ENCODE peak calls at places on chromosome 11, in four cellular contexts. M is GM23248, V is neural progenitor cell, D is HCT116. P is an unnamed sample.

GRCh38 chr11:126782810-126783209 is 217.8 kb downstream of the KIRREL3 start:
- DNase-seq in M (no peak), V (no peak), D (no peak), P (no peak)

GRCh38 chr11:102592634-102593581 is 32.2 kb downstream of the MMP20 start:
- DNase-seq in D (peak; percentile 64), V (peak; percentile 58), M (peak; percentile 50), P (peak; percentile 71)

GRCh38 chr11:64103377-64103985 is 62.4 kb downstream of the MACROD1 start:
- DNase-seq in D (no peak), V (peak; percentile 61), M (no peak), P (no peak)

GRCh38 chr11:126484266-126484665 is 128.8 kb downstream of the ST3GAL4 start:
- DNase-seq in D (no peak), M (peak; percentile 69), V (no peak), P (peak; percentile 84)

GRCh38 chr11:1042626-1043562 is 6.4 kb upstream of the MUC6 start:
- DNase-seq in D (no peak), M (no peak), V (no peak), P (no peak)

GRCh38 chr11:12686246-12687060 is 12.2 kb downstream of the TEAD1 start:
- DNase-seq in V (no peak), M (peak; percentile 62), D (no peak), P (peak; percentile 39)

GRCh38 chr11:128365044-128365443 is 222.3 kb downstream of the ETS1 start:
- DNase-seq in V (peak; percentile 51), D (no peak), M (peak; percentile 81), P (peak; percentile 62)

GRCh38 chr11:10990637-10991036 is 132.8 kb upstream of the ZBED5 start:
- DNase-seq in M (peak; percentile 70), V (no peak), D (no peak), P (peak; percentile 55)

GRCh38 chr11:130798280-130798679 is 118.0 kb downstream of the SNX19 start:
- DNase-seq in M (peak; percentile 97), V (no peak), D (no peak), P (peak; percentile 99)

GRCh38 chr11:69212121-69213110 is 56.7 kb downstream of the SMIM38 start:
- DNase-seq in V (peak; percentile 34), M (no peak), D (no peak), P (no peak)

GRCh38 chr11:119872911-119873310 is 143.9 kb upstream of the NECTIN1 start:
- DNase-seq in D (no peak), M (no peak), V (no peak), P (no peak)

GRCh38 chr11:60221706-60222105 is 21.2 kb downstream of the MS4A4E start:
- DNase-seq in V (no peak), M (no peak), D (no peak), P (no peak)

GRCh38 chr11:130390071-130390758 is 38.2 kb downstream of the ADAMTS8 start:
- DNase-seq in D (peak; percentile 24), M (peak; percentile 85), V (no peak), P (peak; percentile 78)

GRCh38 chr11:121194731-121195596 is 93.9 kb downstream of the TECTA start:
- DNase-seq in V (peak; percentile 74), D (peak; percentile 63), M (peak; percentile 60), P (peak; percentile 91)
- TF ChIP-seq EZH2phosphoT487 in V (no peak), D (no peak), M (no peak), P (no peak)

GRCh38 chr11:66835762-66836405 is 7.4 kb upstream of the RCE1 start:
- DNase-seq in V (no peak), D (no peak), M (peak; percentile 47), P (no peak)
- H3K4me2 ChIP-seq in V (no peak overlapping the region), D (no peak overlapping the region), M (peak overlapping the region; percentile 11), P (no peak overlapping the region)

DNA sequence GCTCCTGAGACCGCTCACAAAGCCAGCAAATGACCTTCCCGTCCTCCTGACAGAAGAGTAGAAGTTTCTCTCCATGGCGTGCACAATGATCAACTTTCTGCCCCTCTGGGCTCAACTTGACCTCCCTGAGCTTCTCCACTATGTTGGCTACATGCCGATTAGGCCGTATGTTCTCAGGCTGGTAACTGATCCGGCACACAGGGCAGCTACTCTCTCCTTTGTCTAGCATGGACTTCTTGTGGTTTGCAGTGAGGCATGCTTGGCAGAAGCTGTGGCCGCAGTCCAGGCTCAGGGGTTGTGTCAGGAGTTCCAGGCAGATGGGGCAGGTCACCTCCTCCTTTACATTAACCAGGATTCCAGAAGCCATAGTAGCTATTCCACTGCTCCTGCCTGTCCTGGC is 5.1 kb downstream of the TRIM5 start:
- DNase-seq in D (no peak), V (no peak), M (no peak), P (no peak)
- H3K9ac ChIP-seq in D (no peak overlapping the region), V (no peak overlapping the region), M (no peak overlapping the region), P (no peak overlapping the region)

GRCh38 chr11:9739108-9739507 is 75.2 kb downstream of the SWAP70 start:
- DNase-seq in V (no peak), D (no peak), M (no peak), P (no peak)

GRCh38 chr11:9738126-9738525 is 74.2 kb downstream of the SWAP70 start:
- DNase-seq in D (no peak), M (no peak), V (no peak), P (no peak)

GRCh38 chr11:9738700-9739099 is 74.8 kb downstream of the SWAP70 start:
- DNase-seq in V (no peak), D (no peak), M (no peak), P (no peak)

GRCh38 chr11:9741260-9741659 is 77.4 kb downstream of the SWAP70 start:
- DNase-seq in V (no peak), M (no peak), D (no peak), P (no peak)

DNA sequence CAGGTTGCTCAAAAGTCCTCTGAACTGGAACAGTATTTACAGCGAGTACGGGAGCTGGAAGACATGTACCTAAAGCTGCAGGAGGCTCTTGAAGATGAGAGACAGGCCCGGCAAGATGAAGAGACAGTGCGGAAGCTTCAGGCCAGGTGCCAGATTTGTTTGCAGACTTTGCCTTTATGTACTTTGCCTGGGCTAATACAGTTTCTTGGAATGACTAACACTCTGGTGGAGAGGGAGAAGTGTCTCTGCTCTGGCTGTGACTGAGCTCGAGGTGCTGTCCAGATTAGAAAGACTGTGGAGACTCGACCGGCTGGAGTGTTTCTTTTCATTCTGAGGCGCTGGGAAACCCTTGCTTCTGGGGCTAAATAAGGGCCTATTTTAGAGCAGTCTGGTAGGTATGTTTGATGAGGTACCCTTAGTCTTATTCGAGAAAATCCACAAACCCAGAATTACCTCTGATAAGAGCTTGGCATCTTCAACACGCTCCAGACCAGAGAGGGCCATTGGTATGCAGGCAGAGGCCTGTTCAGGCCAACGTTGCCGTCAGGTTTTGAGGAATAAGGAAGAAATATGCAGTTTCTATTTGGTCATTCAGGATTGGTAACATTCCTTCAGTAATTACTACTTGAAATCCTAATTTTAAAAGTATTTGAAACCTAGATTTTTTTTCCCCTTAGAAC is 76.5 kb downstream of the SWAP70 start:
- DNase-seq in V (no peak), M (no peak), D (no peak), P (peak; percentile 70)
- TF ChIP-seq EZH2phosphoT487 in V (no peak), M (no peak), D (no peak), P (no peak)

GRCh38 chr11:67441731-67442401 is 1.4 kb downstream of the CORO1B start:
- DNase-seq in D (no peak), M (no peak), V (no peak), P (no peak)
- H3K4me2 ChIP-seq in D (peak overlapping the region; percentile 94), M (no peak overlapping the region), V (no peak overlapping the region), P (peak overlapping the region; percentile 89)

GRCh38 chr11:19345848-19346681 is 105.3 kb upstream of the E2F8 start:
- DNase-seq in M (peak; percentile 52), D (no peak), V (peak; percentile 78), P (no peak)
- H3K9ac ChIP-seq in M (peak overlapping the region; percentile 54), D (no peak overlapping the region), V (no peak overlapping the region), P (no peak overlapping the region)

DNA sequence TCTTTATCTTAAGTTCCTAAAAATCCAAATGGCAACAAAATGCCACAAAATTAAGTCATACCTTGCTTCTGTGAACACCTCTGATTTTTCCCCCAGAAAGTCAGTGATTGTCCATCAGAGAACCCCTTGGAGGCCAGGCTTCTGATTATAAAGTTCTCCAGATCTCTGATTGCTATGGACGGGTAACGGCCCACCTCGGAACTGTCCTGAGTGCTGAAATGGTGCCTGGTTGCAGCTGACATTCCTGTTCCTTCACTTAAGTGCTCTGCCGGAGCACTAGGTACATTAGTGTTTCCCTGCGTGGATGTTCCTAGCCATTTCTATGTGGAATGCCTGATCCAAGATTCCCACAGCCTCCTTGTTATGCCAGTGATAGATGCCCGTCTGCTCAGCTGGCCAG is 85.0 kb downstream of the CHST1 start:
- DNase-seq in V (peak; percentile 65), D (no peak), M (peak; percentile 50), P (peak; percentile 43)
- TF ChIP-seq EZH2phosphoT487 in V (no peak), D (no peak), M (no peak), P (no peak)

DNA sequence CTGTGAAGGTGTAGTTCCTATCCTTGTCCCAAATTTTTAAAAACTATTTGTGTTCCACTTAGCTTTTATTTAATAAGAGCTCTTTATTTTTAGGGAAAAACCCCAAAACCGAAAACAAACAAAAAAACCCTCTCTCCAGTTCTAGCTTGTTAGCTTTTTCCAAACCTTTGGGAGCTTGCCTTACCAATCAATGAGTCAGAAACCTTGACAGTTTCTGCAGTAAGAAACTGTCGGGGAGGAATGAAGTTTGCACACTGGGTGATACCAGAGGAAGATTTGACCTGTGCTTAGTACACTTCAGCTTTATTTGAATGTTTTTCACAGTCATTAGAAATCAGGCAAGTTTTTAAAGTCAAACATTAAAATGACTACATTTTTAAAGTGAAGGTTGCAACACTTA is 105.0 kb downstream of the FAT3 start:
- DNase-seq in V (no peak), M (peak; percentile 45), D (no peak), P (peak; percentile 59)
- H3K4me2 ChIP-seq in V (peak overlapping the region; percentile 28), M (no peak overlapping the region), D (no peak overlapping the region), P (peak overlapping the region; percentile 32)

GRCh38 chr11:47518212-47518959 is 34.5 kb downstream of the CELF1 start:
- DNase-seq in D (no peak), M (no peak), V (no peak), P (no peak)

GRCh38 chr11:47527186-47527585 is 25.7 kb downstream of the CELF1 start:
- DNase-seq in D (no peak), V (no peak), M (no peak), P (no peak)

GRCh38 chr11:47523491-47524199 is 29.3 kb downstream of the CELF1 start:
- DNase-seq in M (peak; percentile 84), V (no peak), D (no peak), P (peak; percentile 74)

DNA sequence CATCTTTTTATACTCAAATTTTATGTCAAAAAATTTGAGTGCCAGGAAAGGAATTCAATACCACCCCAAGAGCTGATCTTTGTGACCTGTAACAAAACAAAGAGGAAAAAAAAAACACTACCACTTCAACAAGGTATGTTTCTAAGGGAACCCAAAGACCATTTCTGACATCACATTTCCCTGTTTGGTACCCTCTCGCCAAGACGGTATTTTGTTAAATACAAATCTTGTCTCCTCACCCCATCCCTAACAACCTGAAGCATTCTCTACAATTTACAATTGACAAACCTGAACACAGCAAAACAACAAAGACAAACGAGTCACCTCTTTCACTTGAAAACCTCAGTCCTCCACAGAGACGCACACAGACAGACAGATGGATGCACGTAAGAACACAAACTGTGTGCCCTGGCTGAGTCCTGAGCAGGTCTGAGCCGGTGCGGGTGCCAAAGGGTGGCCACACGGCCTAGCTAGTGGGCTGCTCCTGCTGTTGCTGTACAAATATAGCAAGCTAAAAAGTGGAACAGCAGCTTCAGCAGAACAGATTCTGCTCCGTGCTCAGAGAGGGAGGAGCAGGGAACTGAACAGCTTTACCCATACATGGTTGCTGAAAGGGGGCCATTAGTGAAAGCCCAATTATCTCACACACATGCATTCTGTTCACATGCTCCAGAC is 28.6 kb downstream of the CELF1 start:
- DNase-seq in V (no peak), M (peak; percentile 25), D (no peak), P (no peak)
- H3K9ac ChIP-seq in V (no peak overlapping the region), M (peak overlapping the region; percentile 47), D (peak overlapping the region; percentile 1), P (no peak overlapping the region)